ENCODE peak calls at places on chromosomes 7 and 10, in five cellular contexts. Z is OCI-LY7, X is ovary, F is ascending aorta, W is prostate gland. Y is an unnamed sample.
A peak's percentile ranks its signal among the peaks of the same experiment; 100 is the strongest.

GRCh38 chr10:8312861-8313260 is 258.4 kb downstream of the GATA3 start:
- DNase-seq in W (no peak), X (no peak), F (no peak), Z (no peak), Y (no peak)

GRCh38 chr10:100374137-100374655 is 27.2 kb downstream of the SCD start:
- DNase-seq in W (no peak), F (no peak), X (no peak), Z (peak; percentile 14), Y (no peak)

GRCh38 chr10:103814104-103814503 is 41.3 kb downstream of the SH3PXD2A start:
- DNase-seq in X (no peak), W (no peak), Z (no peak), F (no peak), Y (no peak)

GRCh38 chr7:98856021-98856422 is 13.8 kb downstream of the TMEM130 start:
- DNase-seq in W (no peak), X (no peak), Z (no peak), F (no peak), Y (no peak)

GRCh38 chr10:77614778-77615625 is 22.6 kb downstream of the KCNMA1 start:
- DNase-seq in W (no peak), Z (no peak), X (no peak), F (no peak), Y (no peak)

GRCh38 chr10:84997870-84998269 is 669.5 kb downstream of the CCSER2 start:
- DNase-seq in F (no peak), X (no peak), Z (no peak), W (no peak), Y (no peak)

GRCh38 chr10:18618995-18619394 is 32.4 kb downstream of the NSUN6 start:
- DNase-seq in W (peak; percentile 62), X (no peak), F (no peak), Z (no peak), Y (no peak)

GRCh38 chr10:15084502-15084922 is 4.1 kb downstream of the ACBD7 start:
- DNase-seq in X (peak; percentile 44), F (no peak), Z (no peak), W (peak; percentile 81), Y (no peak)

GRCh38 chr7:150989456-150989855 is 1.4 kb upstream of the NOS3 start:
- DNase-seq in X (no peak), F (no peak), W (no peak), Z (no peak), Y (no peak)

GRCh38 chr10:75606203-75606779 is 174.9 kb downstream of the LRMDA start:
- DNase-seq in F (no peak), W (no peak), X (no peak), Z (no peak), Y (no peak)

DNA sequence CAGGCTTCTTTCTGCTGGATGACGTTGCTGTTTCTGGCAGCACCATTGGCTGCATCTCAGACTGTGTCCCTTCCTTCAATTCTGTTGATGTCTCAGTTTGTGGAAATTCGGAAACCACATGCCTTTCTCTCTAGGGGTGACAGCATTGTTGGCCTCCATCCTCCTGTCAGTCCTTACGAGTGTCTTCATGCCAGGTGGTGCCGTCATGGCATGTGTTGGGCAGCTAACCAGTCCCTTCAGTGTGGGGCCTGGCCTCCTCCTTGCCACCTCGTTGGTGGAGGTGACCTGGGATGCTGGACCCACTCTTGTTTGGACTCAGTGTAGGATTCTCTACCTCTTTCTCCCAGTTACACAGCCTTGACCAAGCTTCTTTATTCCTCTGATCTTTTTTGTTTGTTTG is 111.6 kb upstream of the INSYN2A start:
- DNase-seq in X (no peak), W (no peak), Z (no peak), F (no peak), Y (no peak)
- H3K4me1 ChIP-seq in X (no peaks in the 10 kb centered on the region), W (no peaks in the 10 kb centered on the region), Z (no peaks in the 10 kb centered on the region), F (no peaks in the 10 kb centered on the region), Y (no peaks in the 10 kb centered on the region)

GRCh38 chr7:44566680-44567079 is 7.0 kb downstream of the DDX56 start:
- DNase-seq in W (no peak), F (no peak), Z (no peak), X (no peak), Y (no peak)

GRCh38 chr7:44564606-44565005 is 9.1 kb downstream of the DDX56 start:
- DNase-seq in F (no peak), X (no peak), Z (no peak), W (no peak), Y (no peak)

GRCh38 chr7:44563171-44563679 is 10.5 kb downstream of the DDX56 start:
- DNase-seq in X (no peak), F (no peak), W (no peak), Z (no peak), Y (no peak)

GRCh38 chr7:44565795-44566559 is 7.7 kb downstream of the DDX56 start:
- DNase-seq in W (no peak), X (no peak), Z (no peak), F (no peak), Y (no peak)

DNA sequence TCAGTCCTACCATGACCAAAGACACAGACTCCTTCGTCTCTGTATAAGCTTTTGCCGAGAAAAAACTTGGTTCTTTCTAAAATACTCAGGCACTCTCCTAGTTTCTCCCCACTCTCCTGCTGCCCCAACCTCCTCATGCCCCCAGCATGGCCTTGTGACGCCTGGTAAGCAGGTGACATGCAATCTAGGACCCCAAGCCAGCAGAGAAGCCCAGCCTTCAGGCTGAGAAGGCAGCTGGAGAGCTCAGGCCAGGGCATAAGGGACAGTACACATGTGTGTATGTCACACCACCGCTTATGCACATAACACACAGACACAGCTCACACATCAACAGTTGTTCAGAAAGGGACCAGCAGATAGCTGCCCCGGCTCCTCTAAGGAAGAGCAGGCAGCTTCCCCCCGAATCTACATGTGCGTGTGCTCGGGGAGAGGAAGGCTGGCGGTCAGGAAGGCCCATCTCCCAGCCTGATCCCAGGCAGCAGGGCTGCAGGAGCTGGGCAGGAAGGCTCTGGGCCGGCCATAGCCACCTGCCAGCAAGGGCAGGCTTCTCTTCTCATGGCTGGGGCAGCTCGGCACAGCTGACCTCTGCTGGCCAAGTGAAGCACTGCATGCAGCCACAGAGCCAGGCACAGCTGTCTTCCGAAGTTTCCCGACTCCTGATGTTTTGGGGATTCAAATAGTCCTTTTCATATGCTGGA is 8.5 kb downstream of the DDX56 start:
- DNase-seq in Z (peak; percentile 65), F (no peak), W (peak; percentile 56), X (peak; percentile 74), Y (no peak)
- TF ChIP-seq CTCF in Z (peak; percentile 94), F (peak; percentile 96), W (peak; percentile 93), X (peak; percentile 86), Y (peak; percentile 98)

GRCh38 chr7:64113981-64114380 is 68.7 kb downstream of the ZNF727 start:
- DNase-seq in Z (no peak), F (no peak), W (no peak), X (no peak), Y (no peak)
- H3K9me3 ChIP-seq in Z (no peaks in the 10 kb centered on the region), F (no peaks in the 10 kb centered on the region), W (no peaks in the 10 kb centered on the region), X (no peaks in the 10 kb centered on the region), Y (peaks cover 10% of the 10 kb centered on the region)

GRCh38 chr7:991017-991728 is 8.2 kb downstream of the CYP2W1 start:
- DNase-seq in W (no peak), Z (no peak), X (no peak), F (no peak), Y (no peak)
- H3K4me1 ChIP-seq in W (no peaks in the 10 kb centered on the region), Z (peaks cover 44% of the 10 kb centered on the region), X (peaks cover 30% of the 10 kb centered on the region), F (no peaks in the 10 kb centered on the region), Y (peaks cover 5% of the 10 kb centered on the region)

DNA sequence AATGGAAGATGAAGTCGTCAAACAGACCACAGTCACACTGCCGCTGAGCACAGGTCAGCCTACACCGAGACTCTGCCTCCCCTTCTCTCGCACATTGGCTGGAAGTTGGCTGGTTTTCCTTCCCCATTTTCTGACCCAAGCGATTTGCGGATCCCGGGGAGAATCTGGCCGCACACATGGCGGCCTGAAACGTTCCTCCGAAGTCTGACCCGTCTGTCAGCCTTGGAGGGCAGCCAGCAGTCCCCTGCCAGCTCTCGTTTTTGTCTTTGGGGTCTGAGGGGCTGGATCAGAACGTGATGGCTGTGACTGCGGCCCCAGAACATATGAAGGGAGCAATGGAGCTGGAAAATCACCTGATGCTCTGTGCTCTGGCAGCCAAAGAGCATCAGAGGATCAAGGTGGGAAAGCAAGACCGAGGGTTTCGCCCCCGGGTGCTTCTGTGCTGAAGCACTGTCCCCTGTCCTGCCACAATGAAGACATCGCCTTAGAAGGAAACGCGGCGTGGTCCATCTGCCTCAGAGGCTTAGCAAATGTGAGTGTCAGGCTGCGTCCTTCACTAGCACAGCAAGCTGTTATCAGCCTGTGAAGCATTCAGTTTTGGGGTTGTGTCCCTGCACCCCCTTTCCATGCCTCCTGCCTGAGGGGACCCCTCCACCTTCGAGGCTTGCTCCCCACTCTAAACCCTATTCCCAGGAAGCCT is 119.3 kb upstream of the SHH start:
- DNase-seq in W (no peak), X (no peak), F (no peak), Z (no peak), Y (no peak)
- TF ChIP-seq CTCF in W (no peak), X (no peak), F (no peak), Z (no peak), Y (no peak)

GRCh38 chr10:108095932-108096925 is 931.7 kb upstream of the SORCS1 start:
- DNase-seq in Z (no peak), W (no peak), X (no peak), F (no peak), Y (no peak)

DNA sequence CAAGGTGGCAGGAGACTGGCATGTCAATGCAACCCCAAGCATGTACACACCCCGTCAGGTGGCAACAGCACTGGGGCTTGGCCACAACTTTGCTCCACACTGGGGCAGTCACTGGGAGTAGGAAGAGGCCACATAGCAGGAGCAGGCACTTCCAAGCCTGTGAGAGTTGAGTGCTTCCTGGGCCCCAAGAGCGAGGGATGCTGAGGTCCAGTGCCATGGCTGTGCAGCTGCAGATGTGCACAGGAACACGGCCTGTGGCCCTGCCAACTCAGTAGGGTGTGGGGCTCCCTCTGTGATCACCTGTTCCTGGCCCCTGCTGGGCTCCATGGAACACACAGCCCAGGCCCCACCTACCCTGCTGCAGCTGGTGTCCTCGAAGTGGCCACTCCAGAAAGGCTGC is 932.8 kb upstream of the SORCS1 start:
- DNase-seq in X (no peak), Z (no peak), W (no peak), F (no peak), Y (no peak)
- H3K9me3 ChIP-seq in X (no peaks in the 10 kb centered on the region), Z (no peaks in the 10 kb centered on the region), W (no peaks in the 10 kb centered on the region), F (no peaks in the 10 kb centered on the region), Y (no peaks in the 10 kb centered on the region)

DNA sequence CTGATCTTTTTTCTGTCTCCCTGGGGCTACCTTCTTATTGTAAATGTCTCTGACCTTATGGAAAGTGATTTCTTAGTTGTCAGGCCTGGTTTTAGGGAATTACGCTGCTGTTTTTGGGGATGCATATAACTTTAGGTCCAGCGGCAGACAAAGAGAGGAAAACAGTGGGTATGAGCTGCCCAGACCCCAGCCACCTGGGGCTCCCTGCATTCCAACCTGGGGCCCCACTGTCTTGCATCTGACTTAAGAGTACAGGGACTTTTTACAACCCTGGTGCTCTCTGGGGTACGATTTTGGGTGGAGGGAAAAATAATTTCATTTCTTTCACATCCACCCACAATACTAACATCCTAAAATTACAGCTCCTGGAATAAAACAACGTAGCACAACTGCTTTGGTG is 119.4 kb downstream of the PRPF18 start:
- DNase-seq in X (no peak), Z (no peak), W (no peak), F (no peak), Y (no peak)
- H3K4me1 ChIP-seq in X (peaks cover 8% of the 10 kb centered on the region), Z (no peaks in the 10 kb centered on the region), W (peaks cover 5% of the 10 kb centered on the region), F (peaks cover 5% of the 10 kb centered on the region), Y (peaks cover 27% of the 10 kb centered on the region)

Y was measured in esophagus squamous epithelium.